ENCODE peak calls at places on chromosome 3, in six cellular contexts. L is H9; N is stomach; S is psoas muscle; B is pancreas; O is CD8-positive, alpha-beta T cell. E is an unnamed sample. For H3K4me1, the result is how much of the 10 kb centered on the place peaks cover.

GRCh38 chr3:124832782-124833709 is 54.1 kb downstream of the ITGB5 start:
- DNase-seq in L (no peak), N (no peak), S (no peak), B (no peak), O (no peak), E (no peak)

GRCh38 chr3:193905993-193906396 is 230.0 kb upstream of the HES1 start:
- DNase-seq in L (no peak), N (no peak), S (peak), B (no peak), O (no peak), E (no peak)

GRCh38 chr3:182325213-182325941 is 467.9 kb upstream of the ATP11B start:
- DNase-seq in L (no peak), N (no peak), S (no peak), B (no peak), O (no peak), E (no peak)

GRCh38 chr3:41007399-41007798 is 191.9 kb upstream of the CTNNB1 start:
- DNase-seq in L (no peak), N (no peak), S (no peak), B (no peak), O (no peak), E (no peak)

GRCh38 chr3:27079427-27080105 is 289.6 kb downstream of the NEK10 start:
- DNase-seq in L (no peak), N (no peak), S (no peak), B (no peak), O (no peak), E (no peak)

GRCh38 chr3:43689766-43690399 is 855 bp upstream of the ABHD5 start:
- DNase-seq in L (no peak), N (no peak), S (no peak), B (no peak), O (no peak), E (no peak)

GRCh38 chr3:178325330-178325729 is 210.9 kb upstream of the KCNMB2 start:
- DNase-seq in L (no peak), N (no peak), S (no peak), B (no peak), O (no peak), E (peak)

GRCh38 chr3:31064021-31064420 is 169.6 kb upstream of the GADL1 start:
- DNase-seq in L (no peak), N (no peak), S (no peak), B (no peak), O (no peak), E (no peak)

GRCh38 chr3:171835613-171836012 is 7.5 kb upstream of the TMEM212 start:
- DNase-seq in L (no peak), N (no peak), S (no peak), B (no peak), O (no peak), E (no peak)

GRCh38 chr3:12462159-12462962 is 21.9 kb upstream of the TSEN2 start:
- DNase-seq in L (no peak), N (no peak), S (peak), B (no peak), O (peak), E (no peak)

GRCh38 chr3:135034881-135035440 is 239.9 kb downstream of the EPHB1 start:
- DNase-seq in L (no peak), N (no peak), S (no peak), B (no peak), O (no peak), E (no peak)

GRCh38 chr3:25834346-25834745 is 44.5 kb downstream of the OXSM start:
- DNase-seq in L (no peak), N (no peak), S (no peak), B (no peak), O (no peak), E (no peak)

GRCh38 chr3:170270282-170270891 is 48.2 kb downstream of the PRKCI start:
- DNase-seq in L (no peak), N (no peak), S (no peak), B (no peak), O (no peak), E (no peak)

GRCh38 chr3:181710581-181711255 is 1.0 kb upstream of the SOX2 start:
- DNase-seq in L (peak), N (no peak), S (no peak), B (no peak), O (no peak), E (no peak)

GRCh38 chr3:72352176-72352575 is 496.1 kb downstream of the SHQ1 start:
- DNase-seq in L (no peak), N (no peak), S (no peak), B (no peak), O (no peak), E (no peak)

GRCh38 chr3:148534089-148534988 is 163.4 kb upstream of the AGTR1 start:
- DNase-seq in L (no peak), N (no peak), S (no peak), B (no peak), O (no peak), E (no peak)

GRCh38 chr3:130243808-130244207 is 101.7 kb upstream of the COL6A5 start:
- DNase-seq in L (no peak), N (no peak), S (no peak), B (no peak), O (no peak), E (no peak)

GRCh38 chr3:125079675-125080045 is 23.9 kb upstream of the HEG1 start:
- DNase-seq in L (no peak), N (no peak), S (no peak), B (no peak), O (no peak), E (no peak)

GRCh38 chr3:27134165-27134796 is 234.9 kb downstream of the NEK10 start:
- DNase-seq in L (peak), N (peak), S (peak), B (peak), O (peak), E (peak)

GRCh38 chr3:57951106-57951882 is 56.9 kb upstream of the FLNB start:
- DNase-seq in L (no peak), N (peak), S (peak), B (no peak), O (no peak), E (no peak)

GRCh38 chr3:45000823-45001222 is 24.8 kb downstream of the EXOSC7 start:
- DNase-seq in L (no peak), N (no peak), S (no peak), B (no peak), O (no peak), E (no peak)

GRCh38 chr3:54307616-54308180 is 185.3 kb downstream of the CACNA2D3 start:
- DNase-seq in L (no peak), N (no peak), S (no peak), B (no peak), O (no peak), E (peak)

GRCh38 chr3:37864904-37865303 is 3.2 kb downstream of the CTDSPL start:
- DNase-seq in L (no peak), N (no peak), S (no peak), B (no peak), O (no peak), E (no peak)

GRCh38 chr3:114624047-114624445 is 330.2 kb downstream of the TIGIT start:
- DNase-seq in L (no peak), N (no peak), S (peak), B (no peak), O (no peak), E (no peak)

GRCh38 chr3:81743096-81744025 is 18.1 kb downstream of the GBE1 start:
- DNase-seq in L (no peak), N (no peak), S (no peak), B (peak), O (no peak), E (no peak)

GRCh38 chr3:139302801-139303113 is 41.1 kb upstream of the MRPS22 start:
- DNase-seq in L (no peak), N (no peak), S (peak), B (no peak), O (no peak), E (no peak)

GRCh38 chr3:139300416-139300815 is 43.4 kb upstream of the MRPS22 start:
- DNase-seq in L (no peak), N (no peak), S (no peak), B (no peak), O (no peak), E (no peak)

GRCh38 chr3:139302084-139302800 is 41.6 kb upstream of the MRPS22 start:
- DNase-seq in L (no peak), N (no peak), S (peak), B (no peak), O (no peak), E (no peak)

GRCh38 chr3:139301183-139301582 is 42.6 kb upstream of the MRPS22 start:
- DNase-seq in L (no peak), N (no peak), S (peak), B (no peak), O (no peak), E (no peak)

GRCh38 chr3:139301654-139302053 is 42.2 kb upstream of the MRPS22 start:
- DNase-seq in L (no peak), N (no peak), S (peak), B (no peak), O (no peak), E (no peak)
- H3K4me1 ChIP-seq in L (under half), N (under half), S (under half), B (under half), O (under half), E (under half)

GRCh38 chr3:65950340-65951326 is 88.1 kb downstream of the MAGI1 start:
- DNase-seq in L (peak), N (no peak), S (no peak), B (no peak), O (no peak), E (peak)
- H3K4me1 ChIP-seq in L (under half), N (under half), S (under half), B (half or more), O (under half), E (under half)

DNA sequence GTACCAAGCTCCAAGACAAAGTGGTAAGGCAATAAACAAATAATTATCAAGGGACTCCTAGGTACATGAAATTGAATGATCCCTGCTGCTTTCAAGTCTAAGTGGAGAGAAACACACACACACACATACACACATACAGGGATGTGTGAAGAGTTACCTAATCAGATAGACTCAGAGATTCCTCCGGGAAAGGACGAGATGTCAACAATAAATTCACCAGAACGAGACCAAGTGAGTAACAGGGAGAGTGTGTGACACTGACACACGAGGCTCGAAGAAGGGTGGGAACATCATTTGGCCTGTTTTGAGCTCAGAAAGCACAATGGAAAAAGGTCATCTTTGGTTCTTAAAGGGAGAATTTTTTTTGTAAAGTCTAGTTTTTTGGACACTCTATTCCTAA is 13.3 kb downstream of the LRIG1 start:
- DNase-seq in L (no peak), N (no peak), S (no peak), B (no peak), O (no peak), E (no peak)
- H3K4me1 ChIP-seq in L (under half), N (half or more), S (half or more), B (half or more), O (under half), E (under half)

GRCh38 chr3:66484106-66484857 is 16.5 kb downstream of the LRIG1 start:
- DNase-seq in L (no peak), N (no peak), S (no peak), B (no peak), O (no peak), E (no peak)

GRCh38 chr3:66483006-66483928 is 17.6 kb downstream of the LRIG1 start:
- DNase-seq in L (no peak), N (peak), S (peak), B (peak), O (no peak), E (no peak)

GRCh38 chr3:66486187-66486586 is 14.6 kb downstream of the LRIG1 start:
- DNase-seq in L (no peak), N (no peak), S (no peak), B (no peak), O (no peak), E (no peak)

GRCh38 chr3:66486646-66487045 is 14.2 kb downstream of the LRIG1 start:
- DNase-seq in L (no peak), N (no peak), S (no peak), B (no peak), O (no peak), E (no peak)

GRCh38 chr3:66485291-66485968 is 15.4 kb downstream of the LRIG1 start:
- DNase-seq in L (no peak), N (no peak), S (no peak), B (no peak), O (no peak), E (no peak)
- H3K4me1 ChIP-seq in L (under half), N (half or more), S (half or more), B (half or more), O (under half), E (under half)

GRCh38 chr3:20046556-20046955 is 6.3 kb downstream of the KAT2B start:
- DNase-seq in L (no peak), N (no peak), S (no peak), B (no peak), O (no peak), E (no peak)
- H3K4me1 ChIP-seq in L (under half), N (half or more), S (under half), B (under half), O (half or more), E (under half)

GRCh38 chr3:55622733-55623132 is 135.6 kb upstream of the WNT5A start:
- DNase-seq in L (no peak), N (no peak), S (no peak), B (no peak), O (no peak), E (no peak)

GRCh38 chr3:55620361-55621025 is 133.4 kb upstream of the WNT5A start:
- DNase-seq in L (peak), N (no peak), S (no peak), B (no peak), O (no peak), E (no peak)

GRCh38 chr3:55621026-55621422 is 133.9 kb upstream of the WNT5A start:
- DNase-seq in L (no peak), N (no peak), S (no peak), B (no peak), O (no peak), E (no peak)

GRCh38 chr3:55621648-55622047 is 134.5 kb upstream of the WNT5A start:
- DNase-seq in L (no peak), N (no peak), S (no peak), B (no peak), O (no peak), E (no peak)

DNA sequence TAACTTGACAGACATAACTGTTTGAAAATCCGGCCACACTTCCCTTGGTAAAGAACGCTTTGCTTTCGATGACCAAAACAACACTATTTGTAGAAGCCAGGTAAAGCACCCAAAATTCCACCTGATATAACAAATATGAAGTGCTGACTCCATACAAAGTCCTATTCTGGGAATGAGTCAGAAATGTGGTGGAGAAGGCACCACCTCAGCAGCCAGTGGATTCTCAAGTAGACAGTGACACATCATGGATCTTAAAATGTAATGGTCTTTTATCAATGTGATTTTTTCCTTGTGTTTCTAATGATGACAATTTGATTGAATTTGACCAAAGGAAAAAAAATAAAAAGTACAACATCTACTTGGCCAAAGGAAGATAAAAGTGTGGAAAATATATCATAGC is 135.0 kb upstream of the WNT5A start:
- DNase-seq in L (no peak), N (no peak), S (no peak), B (no peak), O (no peak), E (no peak)
- H3K4me1 ChIP-seq in L (under half), N (under half), S (under half), B (under half), O (under half), E (under half)

GRCh38 chr3:16482770-16483531 is 30.5 kb downstream of the RFTN1 start:
- DNase-seq in L (peak), N (no peak), S (peak), B (no peak), O (peak), E (no peak)
- H3K4me1 ChIP-seq in L (under half), N (under half), S (under half), B (under half), O (under half), E (under half)

DNA sequence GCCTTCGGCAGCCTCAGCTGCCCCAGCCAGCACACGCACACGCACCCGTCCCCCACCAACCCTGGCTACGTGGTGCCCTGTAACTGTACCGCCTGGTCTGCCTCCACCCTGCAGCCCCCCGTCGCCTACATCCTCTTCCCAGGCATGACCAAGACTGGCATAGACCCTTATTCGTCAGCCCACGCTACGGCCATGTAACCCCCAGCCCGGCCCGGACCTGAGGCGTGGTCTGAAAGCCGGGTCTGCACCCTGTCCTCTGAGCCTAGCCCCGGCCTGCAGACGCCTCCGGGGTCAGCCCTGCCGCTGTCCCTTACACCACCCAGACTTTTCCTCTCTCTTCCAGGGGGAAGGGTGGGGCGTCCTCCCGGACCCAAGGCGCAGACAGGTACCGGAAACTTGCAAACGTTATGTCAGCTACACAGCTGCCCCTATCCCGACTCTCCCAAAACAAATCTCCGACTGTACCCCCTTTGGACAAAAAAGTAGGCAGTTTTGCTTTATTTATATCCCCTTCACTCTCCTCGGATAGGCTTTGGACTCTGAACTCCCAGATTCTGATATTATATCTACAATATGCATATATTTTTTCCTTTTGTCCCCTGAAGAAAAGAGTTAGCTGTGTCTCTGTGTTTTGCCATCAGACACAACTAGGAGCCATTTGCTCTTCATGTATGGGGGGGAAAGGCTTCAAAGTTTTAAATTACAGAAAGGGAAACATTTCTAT is 1.4 kb downstream of the SOX14 start:
- DNase-seq in L (peak), N (no peak), S (no peak), B (no peak), O (no peak), E (no peak)
- H3K4me1 ChIP-seq in L (under half), N (under half), S (under half), B (under half), O (under half), E (under half)

E was measured in HAP-1.